ENCODE peak calls at places on chromosomes 6 and 20, in six cellular contexts. One of them, this sample, is unnamed.
A peak's percentile ranks its signal among the peaks of the same experiment; 100 is the strongest.

GRCh38 chr20:46293084-46293483 is 15.2 kb downstream of the CDH22 start:
- DNase-seq in NCI-H2029 treated with DMSO at 0.1 percent for 48 hours: no peak
- DNase-seq in SK-N-SH: no peak
- DNase-seq in effector memory CD4-positive, alpha-beta T cell: no peak
- DNase-seq in T-helper 1 cell: no peak
- DNase-seq in stimulated activated CD4-positive, alpha-beta T cell treated with anti-CD3 and anti-CD28 coated beads, Interleukin-1b, Interleukin-23, amount 100 ng/mL, for 24 hours: no peak
- DNase-seq in this sample: no peak

GRCh38 chr20:63315982-63316491 is 23.1 kb downstream of the COL20A1 start:
- DNase-seq in SK-N-SH: no peak
- DNase-seq in NCI-H2029 treated with DMSO at 0.1 percent for 48 hours: no peak
- DNase-seq in T-helper 1 cell: no peak
- DNase-seq in stimulated activated CD4-positive, alpha-beta T cell treated with anti-CD3 and anti-CD28 coated beads, Interleukin-1b, Interleukin-23, amount 100 ng/mL, for 24 hours: no peak
- DNase-seq in effector memory CD4-positive, alpha-beta T cell: no peak
- DNase-seq in this sample: no peak

GRCh38 chr6:75283907-75284284 is 696 bp downstream of the TMEM30A start:
- DNase-seq in stimulated activated CD4-positive, alpha-beta T cell treated with anti-CD3 and anti-CD28 coated beads, Interleukin-1b, Interleukin-23, amount 100 ng/mL, for 24 hours: no peak
- DNase-seq in T-helper 1 cell: peak; percentile 10
- DNase-seq in effector memory CD4-positive, alpha-beta T cell: no peak
- DNase-seq in SK-N-SH: peak; percentile 11
- DNase-seq in NCI-H2029 treated with DMSO at 0.1 percent for 48 hours: no peak
- DNase-seq in this sample: peak; percentile 16

GRCh38 chr20:24584538-24585356 is 115.3 kb downstream of the SYNDIG1 start:
- DNase-seq in effector memory CD4-positive, alpha-beta T cell: no peak
- DNase-seq in T-helper 1 cell: no peak
- DNase-seq in stimulated activated CD4-positive, alpha-beta T cell treated with anti-CD3 and anti-CD28 coated beads, Interleukin-1b, Interleukin-23, amount 100 ng/mL, for 24 hours: no peak
- DNase-seq in SK-N-SH: no peak
- DNase-seq in NCI-H2029 treated with DMSO at 0.1 percent for 48 hours: no peak
- DNase-seq in this sample: no peak

GRCh38 chr6:90739802-90740201 is 152.9 kb upstream of the MAP3K7 start:
- DNase-seq in NCI-H2029 treated with DMSO at 0.1 percent for 48 hours: no peak
- DNase-seq in effector memory CD4-positive, alpha-beta T cell: no peak
- DNase-seq in stimulated activated CD4-positive, alpha-beta T cell treated with anti-CD3 and anti-CD28 coated beads, Interleukin-1b, Interleukin-23, amount 100 ng/mL, for 24 hours: no peak
- DNase-seq in T-helper 1 cell: no peak
- DNase-seq in SK-N-SH: no peak
- DNase-seq in this sample: no peak

GRCh38 chr20:62143976-62144825 is 632 bp downstream of the SS18L1 start:
- DNase-seq in NCI-H2029 treated with DMSO at 0.1 percent for 48 hours: no peak
- DNase-seq in T-helper 1 cell: peak; percentile 30
- DNase-seq in stimulated activated CD4-positive, alpha-beta T cell treated with anti-CD3 and anti-CD28 coated beads, Interleukin-1b, Interleukin-23, amount 100 ng/mL, for 24 hours: peak; percentile 47
- DNase-seq in effector memory CD4-positive, alpha-beta T cell: no peak
- DNase-seq in SK-N-SH: peak; percentile 85
- DNase-seq in this sample: no peak

GRCh38 chr6:131062245-131063027 is 609 bp downstream of the EPB41L2 start:
- DNase-seq in effector memory CD4-positive, alpha-beta T cell: no peak
- DNase-seq in stimulated activated CD4-positive, alpha-beta T cell treated with anti-CD3 and anti-CD28 coated beads, Interleukin-1b, Interleukin-23, amount 100 ng/mL, for 24 hours: no peak
- DNase-seq in SK-N-SH: no peak
- DNase-seq in NCI-H2029 treated with DMSO at 0.1 percent for 48 hours: no peak
- DNase-seq in T-helper 1 cell: no peak
- DNase-seq in this sample: peak; percentile 5

GRCh38 chr6:55941713-55942112 is 66.3 kb upstream of the BMP5 start:
- DNase-seq in NCI-H2029 treated with DMSO at 0.1 percent for 48 hours: no peak
- DNase-seq in T-helper 1 cell: no peak
- DNase-seq in stimulated activated CD4-positive, alpha-beta T cell treated with anti-CD3 and anti-CD28 coated beads, Interleukin-1b, Interleukin-23, amount 100 ng/mL, for 24 hours: no peak
- DNase-seq in SK-N-SH: no peak
- DNase-seq in effector memory CD4-positive, alpha-beta T cell: no peak
- DNase-seq in this sample: no peak

GRCh38 chr6:2196079-2196679 is 49.2 kb downstream of the GMDS start:
- DNase-seq in SK-N-SH: peak; percentile 57
- DNase-seq in NCI-H2029 treated with DMSO at 0.1 percent for 48 hours: peak; percentile 82
- DNase-seq in T-helper 1 cell: peak; percentile 28
- DNase-seq in effector memory CD4-positive, alpha-beta T cell: no peak
- DNase-seq in stimulated activated CD4-positive, alpha-beta T cell treated with anti-CD3 and anti-CD28 coated beads, Interleukin-1b, Interleukin-23, amount 100 ng/mL, for 24 hours: peak; percentile 7
- DNase-seq in this sample: peak; percentile 30

GRCh38 chr6:46042355-46042999 is 26.8 kb upstream of the CLIC5 start:
- DNase-seq in NCI-H2029 treated with DMSO at 0.1 percent for 48 hours: peak; percentile 75
- DNase-seq in T-helper 1 cell: no peak
- DNase-seq in stimulated activated CD4-positive, alpha-beta T cell treated with anti-CD3 and anti-CD28 coated beads, Interleukin-1b, Interleukin-23, amount 100 ng/mL, for 24 hours: no peak
- DNase-seq in SK-N-SH: peak; percentile 8
- DNase-seq in effector memory CD4-positive, alpha-beta T cell: no peak
- DNase-seq in this sample: no peak

GRCh38 chr6:163355471-163355991 is 59.0 kb upstream of the QKI start:
- DNase-seq in SK-N-SH: peak; percentile 36
- DNase-seq in effector memory CD4-positive, alpha-beta T cell: no peak
- DNase-seq in T-helper 1 cell: no peak
- DNase-seq in NCI-H2029 treated with DMSO at 0.1 percent for 48 hours: no peak
- DNase-seq in stimulated activated CD4-positive, alpha-beta T cell treated with anti-CD3 and anti-CD28 coated beads, Interleukin-1b, Interleukin-23, amount 100 ng/mL, for 24 hours: no peak
- DNase-seq in this sample: no peak

GRCh38 chr6:148154648-148155047 is 188.0 kb upstream of the SASH1 start:
- DNase-seq in effector memory CD4-positive, alpha-beta T cell: no peak
- DNase-seq in NCI-H2029 treated with DMSO at 0.1 percent for 48 hours: no peak
- DNase-seq in SK-N-SH: no peak
- DNase-seq in T-helper 1 cell: no peak
- DNase-seq in stimulated activated CD4-positive, alpha-beta T cell treated with anti-CD3 and anti-CD28 coated beads, Interleukin-1b, Interleukin-23, amount 100 ng/mL, for 24 hours: no peak
- DNase-seq in this sample: no peak

This sample was measured in effector memory CD8-positive, alpha-beta T cell.